ENCODE peak calls at places on chromosomes 5 and 9, in eight cellular contexts. V is cardiac fibroblast, K is AG10803, U is fibroblast of lung, F is psoas muscle, Q is ovary, G is neural progenitor cell, C is K562. N is an unnamed sample.

GRCh38 chr9:34250721-34251120 is 71.9 kb downstream of the UBAP1 start:
- DNase-seq in V (no peak), K (no peak), U (no peak), F (no peak), Q (no peak), G (no peak), C (no peak), N (no peak)

GRCh38 chr9:130499804-130500263 is 55.1 kb downstream of the ASS1 start:
- DNase-seq in V (no peak), K (no peak), U (no peak), F (no peak), Q (no peak), G (no peak), C (no peak), N (no peak)

GRCh38 chr5:112696786-112697185 is 40.9 kb upstream of the APC start:
- DNase-seq in V (no peak), K (no peak), U (no peak), F (no peak), Q (no peak), G (no peak), C (no peak), N (no peak)

GRCh38 chr9:72557549-72557948 is 36.1 kb downstream of the TMC1 start:
- DNase-seq in V (peak; percentile 94), K (peak; percentile 95), U (peak; percentile 94), F (peak; percentile 48), Q (peak; percentile 42), G (no peak), C (peak; percentile 80), N (no peak)

GRCh38 chr5:36885149-36885548 is 8.6 kb downstream of the NIPBL start:
- DNase-seq in V (no peak), K (no peak), U (no peak), F (no peak), Q (no peak), G (no peak), C (no peak), N (no peak)

GRCh38 chr5:148884339-148885020 is 58.1 kb downstream of the ADRB2 start:
- DNase-seq in V (no peak), K (no peak), U (no peak), F (no peak), Q (no peak), G (no peak), C (no peak), N (no peak)

GRCh38 chr5:135018457-135018856 is 15.6 kb downstream of the PITX1 start:
- DNase-seq in V (no peak), K (no peak), U (no peak), F (no peak), Q (peak; percentile 2), G (no peak), C (no peak), N (no peak)

GRCh38 chr9:95508242-95508967 is 8.4 kb downstream of the PTCH1 start:
- DNase-seq in V (peak; percentile 26), K (peak; percentile 36), U (peak; percentile 40), F (no peak), Q (peak; percentile 30), G (peak; percentile 70), C (no peak), N (peak; percentile 46)

GRCh38 chr9:93250185-93250584 is 66.2 kb downstream of the WNK2 start:
- DNase-seq in V (no peak), K (no peak), U (no peak), F (no peak), Q (no peak), G (no peak), C (no peak), N (no peak)

GRCh38 chr5:169020102-169020501 is 280.8 kb downstream of the SLIT3 start:
- DNase-seq in V (peak; percentile 17), K (peak; percentile 14), U (peak; percentile 52), F (no peak), Q (no peak), G (peak; percentile 25), C (no peak), N (no peak)

GRCh38 chr5:147410496-147411395 is 99.1 kb downstream of the DPYSL3 start:
- DNase-seq in V (no peak), K (no peak), U (peak; percentile 72), F (no peak), Q (no peak), G (no peak), C (no peak), N (no peak)

GRCh38 chr9:73839471-73839870 is 657.7 kb upstream of the RORB start:
- DNase-seq in V (no peak), K (no peak), U (no peak), F (no peak), Q (no peak), G (no peak), C (no peak), N (no peak)

GRCh38 chr9:110545705-110546104 is 33.8 kb downstream of the SVEP1 start:
- DNase-seq in V (peak; percentile 37), K (peak; percentile 29), U (peak; percentile 23), F (no peak), Q (no peak), G (peak; percentile 2), C (no peak), N (no peak)

GRCh38 chr9:130243015-130243881 is 22.3 kb upstream of the HMCN2 start:
- DNase-seq in V (peak; percentile 45), K (peak; percentile 18), U (no peak), F (peak; percentile 78), Q (peak; percentile 72), G (peak; percentile 88), C (peak; percentile 74), N (peak; percentile 88)

GRCh38 chr9:85716031-85716877 is 25.5 kb downstream of the AGTPBP1 start:
- DNase-seq in V (no peak), K (no peak), U (peak; percentile 6), F (no peak), Q (no peak), G (no peak), C (peak; percentile 4), N (peak; percentile 39)
- TF ChIP-seq CTCF in V (peak; percentile 7), K (no peak), U (peak; percentile 6), F (no peak), Q (no peak), G (peak; percentile 43), C (peak; percentile 42), N (peak; percentile 22)

GRCh38 chr5:32842798-32843531 is 131.8 kb downstream of the NPR3 start:
- DNase-seq in V (no peak), K (no peak), U (no peak), F (no peak), Q (no peak), G (no peak), C (no peak), N (no peak)

GRCh38 chr5:32837211-32837610 is 126.1 kb downstream of the NPR3 start:
- DNase-seq in V (peak; percentile 31), K (no peak), U (no peak), F (no peak), Q (no peak), G (no peak), C (no peak), N (no peak)

GRCh38 chr5:32843532-32843895 is 132.4 kb downstream of the NPR3 start:
- DNase-seq in V (no peak), K (no peak), U (no peak), F (no peak), Q (no peak), G (no peak), C (no peak), N (no peak)

GRCh38 chr5:32836176-32836575 is 125.1 kb downstream of the NPR3 start:
- DNase-seq in V (peak; percentile 32), K (no peak), U (peak; percentile 30), F (no peak), Q (no peak), G (no peak), C (no peak), N (no peak)

DNA sequence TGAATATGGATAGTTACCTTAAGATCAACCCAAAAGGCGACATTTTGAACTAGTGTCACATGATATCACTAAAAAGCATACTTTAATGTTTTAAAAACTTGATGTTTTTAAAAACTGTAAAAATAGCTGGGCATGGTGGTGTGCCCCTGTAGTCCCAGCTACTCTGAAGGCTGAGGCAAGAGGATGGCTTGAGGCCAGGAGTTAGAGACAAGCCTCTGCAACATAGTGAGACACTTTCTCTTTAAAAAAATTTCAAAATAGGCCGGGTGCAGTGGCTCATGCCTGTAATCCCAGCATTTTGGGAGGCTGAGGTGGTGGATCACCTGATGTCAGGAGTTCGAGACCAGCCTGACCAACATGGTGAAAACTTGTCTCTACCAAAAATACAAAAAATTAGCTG is 129.5 kb downstream of the NPR3 start:
- DNase-seq in V (peak; percentile 35), K (no peak), U (no peak), F (no peak), Q (no peak), G (no peak), C (no peak), N (no peak)
- TF ChIP-seq CTCF in V (no peak), K (no peak), U (no peak), F (no peak), Q (no peak), G (no peak), C (no peak), N (no peak)

GRCh38 chr5:144304683-144305082 is 134.0 kb downstream of the KCTD16 start:
- DNase-seq in V (no peak), K (no peak), U (no peak), F (no peak), Q (no peak), G (no peak), C (no peak), N (no peak)
- TF ChIP-seq CTCF in V (no peak), K (no peak), U (no peak), F (no peak), Q (no peak), G (no peak), C (no peak), N (no peak)

GRCh38 chr9:68416891-68417570 is 60.6 kb downstream of the PGM5 start:
- DNase-seq in V (no peak), K (peak; percentile 3), U (no peak), F (no peak), Q (no peak), G (peak; percentile 58), C (peak; percentile 25), N (peak; percentile 27)
- TF ChIP-seq CTCF in V (no peak), K (peak; percentile 39), U (peak; percentile 12), F (peak; percentile 8), Q (no peak), G (peak; percentile 49), C (peak; percentile 36), N (no peak)

DNA sequence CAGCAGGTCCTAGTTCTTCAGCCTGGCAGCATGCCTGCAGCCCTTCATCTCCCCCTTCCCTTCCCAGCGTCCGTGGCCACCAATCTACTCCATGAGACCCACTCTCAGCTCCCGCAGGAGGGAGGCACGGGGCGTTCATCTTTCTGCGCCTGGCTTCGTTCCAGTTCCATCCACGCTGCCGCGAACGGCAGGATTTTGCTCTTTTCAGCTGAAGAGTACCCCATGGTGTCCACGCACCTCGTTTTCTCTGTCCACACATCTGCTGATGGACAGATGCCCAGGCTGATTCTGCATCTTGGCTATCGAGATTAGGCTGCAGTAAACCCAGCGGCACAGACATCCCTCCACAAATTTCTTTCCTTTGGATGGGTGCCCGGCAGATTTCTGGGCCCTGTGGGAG is 30.6 kb upstream of the NKD2 start:
- DNase-seq in V (no peak), K (no peak), U (no peak), F (no peak), Q (no peak), G (no peak), C (no peak), N (no peak)
- TF ChIP-seq CTCF in V (no peak), K (no peak), U (no peak), F (no peak), Q (no peak), G (no peak), C (no peak), N (no peak)

GRCh38 chr9:104177003-104177611 is 83.0 kb downstream of the SMC2 start:
- DNase-seq in V (peak; percentile 55), K (peak; percentile 3), U (no peak), F (no peak), Q (no peak), G (peak; percentile 8), C (no peak), N (no peak)
- TF ChIP-seq CTCF in V (peak; percentile 60), K (peak; percentile 42), U (no peak), F (peak; percentile 16), Q (no peak), G (peak; percentile 64), C (peak; percentile 26), N (peak; percentile 17)

N was measured in GM13976.